ENCODE peak calls at places on chromosome 20, in ten cellular contexts. F, Z, S, W, X, E, A, D, G and J are unnamed samples.

GRCh38 chr20:52231230-52231746 is 39.7 kb upstream of the ZFP64 start:
- DNase-seq in F (no peak), Z (no peak), S (no peak), W (no peak), X (no peak), E (no peak), A (no peak), D (no peak), G (no peak), J (no peak)

GRCh38 chr20:46688151-46689081 is 828 bp downstream of the TP53RK start:
- DNase-seq in F (no peak), Z (peak; percentile 30), S (no peak), W (no peak), X (no peak), E (peak; percentile 42), A (no peak), D (no peak), G (no peak), J (no peak)

GRCh38 chr20:63703471-63703975 is 4.3 kb downstream of the ARFRP1 start:
- DNase-seq in F (no peak), Z (no peak), S (no peak), W (no peak), X (no peak), E (no peak), A (no peak), D (no peak), G (peak; percentile 59), J (no peak)

GRCh38 chr20:41331731-41332130 is 8.9 kb upstream of the LPIN3 start:
- DNase-seq in F (no peak), Z (peak; percentile 70), S (no peak), W (no peak), X (no peak), E (no peak), A (no peak), D (no peak), G (no peak), J (no peak)

GRCh38 chr20:10805764-10806163 is 132.0 kb upstream of the JAG1 start:
- DNase-seq in F (no peak), Z (no peak), S (no peak), W (no peak), X (no peak), E (peak; percentile 4), A (no peak), D (no peak), G (no peak), J (no peak)

GRCh38 chr20:62824476-62825287 is 7.8 kb downstream of the COL9A3 start:
- DNase-seq in F (peak; percentile 57), Z (peak; percentile 79), S (peak; percentile 51), W (no peak), X (no peak), E (no peak), A (peak; percentile 73), D (no peak), G (no peak), J (no peak)

GRCh38 chr20:51703446-51704287 is 64.5 kb downstream of the ATP9A start:
- DNase-seq in F (no peak), Z (no peak), S (no peak), W (no peak), X (no peak), E (no peak), A (no peak), D (no peak), G (no peak), J (no peak)

GRCh38 chr20:9616455-9616805 is 102.0 kb downstream of the LAMP5 start:
- DNase-seq in F (no peak), Z (no peak), S (no peak), W (no peak), X (no peak), E (no peak), A (no peak), D (no peak), G (no peak), J (no peak)

GRCh38 chr20:1438361-1438760 is 28.3 kb downstream of the NSFL1C start:
- DNase-seq in F (no peak), Z (no peak), S (no peak), W (no peak), X (no peak), E (no peak), A (no peak), D (no peak), G (no peak), J (no peak)

GRCh38 chr20:36818831-36819230 is 45.3 kb upstream of the DSN1 start:
- DNase-seq in F (no peak), Z (no peak), S (no peak), W (no peak), X (no peak), E (no peak), A (no peak), D (no peak), G (no peak), J (no peak)

GRCh38 chr20:584375-585301 is 25.5 kb downstream of the TCF15 start:
- DNase-seq in F (no peak), Z (no peak), S (no peak), W (no peak), X (no peak), E (no peak), A (no peak), D (no peak), G (no peak), J (no peak)

GRCh38 chr20:64049060-64049886 is at the start of gene SOX18:
- DNase-seq in F (peak; percentile 68), Z (no peak), S (peak; percentile 54), W (no peak), X (no peak), E (no peak), A (peak; percentile 58), D (no peak), G (no peak), J (no peak)

GRCh38 chr20:45771182-45771759 is 20.4 kb downstream of the WFDC3 start:
- DNase-seq in F (peak; percentile 72), Z (peak; percentile 81), S (peak; percentile 80), W (peak; percentile 51), X (peak; percentile 88), E (peak; percentile 93), A (peak; percentile 87), D (peak; percentile 80), G (peak; percentile 88), J (peak; percentile 37)

GRCh38 chr20:40689100-40689942 is at the start of gene MAFB:
- DNase-seq in F (peak; percentile 95), Z (peak; percentile 92), S (peak; percentile 98), W (no peak), X (peak; percentile 91), E (peak; percentile 96), A (peak; percentile 82), D (peak; percentile 85), G (peak; percentile 96), J (peak; percentile 37)

GRCh38 chr20:47358672-47359532 is 2.4 kb upstream of the ZMYND8 start:
- DNase-seq in F (peak; percentile 33), Z (peak; percentile 91), S (peak; percentile 81), W (peak; percentile 43), X (peak; percentile 83), E (peak; percentile 96), A (peak; percentile 38), D (peak; percentile 29), G (peak; percentile 84), J (no peak)

GRCh38 chr20:19074828-19075516 is 137.5 kb upstream of the SLC24A3 start:
- DNase-seq in F (no peak), Z (peak; percentile 50), S (no peak), W (peak; percentile 79), X (no peak), E (no peak), A (no peak), D (no peak), G (no peak), J (no peak)

GRCh38 chr20:2874456-2874855 is 1.2 kb downstream of the PTPRA start:
- DNase-seq in F (no peak), Z (no peak), S (no peak), W (no peak), X (no peak), E (no peak), A (no peak), D (no peak), G (no peak), J (no peak)

GRCh38 chr20:21395666-21396044 is 1.7 kb downstream of the NKX2-4 start:
- DNase-seq in F (no peak), Z (no peak), S (no peak), W (no peak), X (no peak), E (no peak), A (peak; percentile 27), D (no peak), G (no peak), J (no peak)